ENCODE peak calls at places on chromosomes 4 and X, in four cellular contexts. A, U, J and P are unnamed samples.
A peak's percentile ranks its signal among the peaks of the same experiment; 100 is the strongest.

GRCh38 chr4:38717604-38718003 is 53.6 kb downstream of the KLF3 start:
- DNase-seq in A (no peak), U (no peak), J (peak; percentile 24), P (no peak)

GRCh38 chr4:100098681-100099080 is 91.6 kb downstream of the DDIT4L start:
- DNase-seq in A (no peak), U (no peak), J (no peak), P (no peak)

GRCh38 chr4:24226018-24226417 is 336.2 kb upstream of the PPARGC1A start:
- DNase-seq in A (no peak), U (no peak), J (peak; percentile 25), P (no peak)

GRCh38 chr4:76059750-76060149 is 14.8 kb upstream of the ART3 start:
- DNase-seq in A (no peak), U (no peak), J (peak; percentile 68), P (no peak)

GRCh38 chr4:158253350-158253980 is 43.2 kb downstream of the TMEM144 start:
- DNase-seq in A (no peak), U (no peak), J (peak; percentile 65), P (no peak)

GRCh38 chrX:31213941-31214340 is 142.1 kb upstream of the FTHL17 start:
- DNase-seq in A (no peak), U (no peak), J (peak; percentile 32), P (no peak)

GRCh38 chr4:181245326-181245725 is 997.9 kb upstream of the TENM3 start:
- DNase-seq in A (no peak), U (no peak), J (no peak), P (no peak)

GRCh38 chr4:42512226-42512625 is 114.9 kb downstream of the SHISA3 start:
- DNase-seq in A (no peak), U (no peak), J (no peak), P (no peak)

GRCh38 chr4:101224358-101225218 is 122.7 kb downstream of the PPP3CA start:
- DNase-seq in A (no peak), U (no peak), J (no peak), P (no peak)

GRCh38 chr4:107279729-107280128 is 243.6 kb upstream of the DKK2 start:
- DNase-seq in A (no peak), U (no peak), J (peak; percentile 78), P (no peak)

GRCh38 chr4:173231916-173232315 is 63.3 kb downstream of the GALNT7 start:
- DNase-seq in A (no peak), U (no peak), J (peak; percentile 44), P (no peak)

GRCh38 chr4:8394125-8394524 is 46.4 kb downstream of the ACOX3 start:
- DNase-seq in A (no peak), U (no peak), J (no peak), P (no peak)

GRCh38 chr4:40613456-40613855 is 16.2 kb downstream of the RBM47 start:
- DNase-seq in A (no peak), U (no peak), J (peak; percentile 43), P (no peak)

GRCh38 chr4:161186750-161187149 is 977.0 kb downstream of the FSTL5 start:
- DNase-seq in A (no peak), U (no peak), J (no peak), P (no peak)

GRCh38 chrX:153888344-153888743 is 2.4 kb upstream of the L1CAM start:
- DNase-seq in A (no peak), U (no peak), J (no peak), P (no peak)

GRCh38 chrX:8864151-8864550 is 63.0 kb upstream of the FAM9A start:
- DNase-seq in A (no peak), U (no peak), J (no peak), P (no peak)

GRCh38 chr4:87390931-87391782 is at the start of gene HSD17B11:
- DNase-seq in A (peak; percentile 93), U (peak; percentile 74), J (peak; percentile 93), P (no peak)

GRCh38 chrX:22041931-22042530 is 9.9 kb downstream of the PHEX start:
- DNase-seq in A (no peak), U (no peak), J (no peak), P (no peak)

GRCh38 chr4:88803600-88804096 is 106.0 kb upstream of the NAP1L5 start:
- DNase-seq in A (no peak), U (no peak), J (peak; percentile 90), P (no peak)

GRCh38 chr4:86035688-86036087 is 324.2 kb downstream of the MAPK10 start:
- DNase-seq in A (no peak), U (no peak), J (peak; percentile 51), P (no peak)

GRCh38 chr4:78937837-78938236 is 1.4 kb downstream of the PAQR3 start:
- DNase-seq in A (no peak), U (no peak), J (peak; percentile 45), P (no peak)

GRCh38 chrX:125710403-125711062 is 390.9 kb downstream of the TEX13C start:
- DNase-seq in A (peak; percentile 25), U (no peak), J (no peak), P (peak; percentile 59)

GRCh38 chr4:82213485-82214162 is 160.2 kb downstream of the HNRNPD start:
- DNase-seq in A (no peak), U (no peak), J (no peak), P (no peak)

GRCh38 chrX:54208531-54208930 is 25.5 kb upstream of the FAM120C start:
- DNase-seq in A (no peak), U (no peak), J (no peak), P (no peak)